ENCODE peak calls at places on chromosomes 5 and 9, in ten cellular contexts. J, K, Y, N, S, T, Q, B, U and V are unnamed samples.

GRCh38 chr5:91235194-91235793 is 147.8 kb downstream of the ARRDC3 start:
- DNase-seq in S (no peak), Q (no peak), U (no peak), N (no peak), B (no peak), J (no peak), Y (no peak), K (no peak), T (no peak), V (no peak)

GRCh38 chr5:168365581-168366081 is 74.2 kb downstream of the WWC1 start:
- DNase-seq in B (peak; percentile 73), K (peak; percentile 84), Y (peak; percentile 70), T (peak; percentile 81), J (peak; percentile 74), U (peak; percentile 58), S (no peak), Q (no peak), N (no peak), V (no peak)

GRCh38 chr5:96683392-96683791 is 21.2 kb downstream of the CAST start:
- DNase-seq in S (no peak), N (no peak), B (no peak), K (no peak), Y (no peak), J (no peak), U (no peak), T (no peak), Q (no peak), V (no peak)

GRCh38 chr9:128684325-128685021 is 4.5 kb upstream of the SET start:
- DNase-seq in Q (peak; percentile 81), N (peak; percentile 88), K (peak; percentile 96), Y (peak; percentile 89), B (peak; percentile 95), S (peak; percentile 82), U (peak; percentile 76), T (peak; percentile 90), J (peak; percentile 92), V (no peak)

GRCh38 chr5:148443998-148444397 is 60.2 kb downstream of the FBXO38 start:
- DNase-seq in K (peak; percentile 74), Y (peak; percentile 53), U (peak; percentile 78), J (peak; percentile 39), N (no peak), B (peak; percentile 74), T (peak; percentile 64), S (no peak), Q (peak; percentile 45), V (peak; percentile 22)

GRCh38 chr5:74103131-74104023 is 477.4 kb downstream of the ARHGEF28 start:
- DNase-seq in Q (no peak), Y (no peak), T (no peak), B (no peak), K (no peak), N (no peak), J (peak; percentile 53), S (no peak), U (no peak), V (no peak)

GRCh38 chr5:38585812-38586211 is 29.4 kb upstream of the LIFR start:
- DNase-seq in S (no peak), Q (no peak), T (no peak), J (no peak), Y (no peak), N (no peak), U (no peak), K (no peak), B (no peak), V (no peak)

GRCh38 chr9:15142903-15143534 is 164.0 kb downstream of the TTC39B start:
- DNase-seq in J (no peak), U (peak; percentile 70), Y (no peak), Q (no peak), T (no peak), S (no peak), N (no peak), K (peak; percentile 83), B (no peak), V (peak; percentile 70)

GRCh38 chr9:114504341-114505186 is 709 bp downstream of the WHRN start:
- DNase-seq in S (peak; percentile 60), Y (peak; percentile 62), T (peak; percentile 36), U (peak; percentile 19), K (peak; percentile 70), N (peak; percentile 85), J (peak; percentile 44), B (peak; percentile 42), Q (peak; percentile 30), V (no peak)

GRCh38 chr5:122384612-122385180 is 72.7 kb downstream of the SNCAIP start:
- DNase-seq in Q (no peak), B (no peak), Y (no peak), N (no peak), U (no peak), S (no peak), K (peak; percentile 18), T (no peak), J (no peak), V (no peak)

DNA sequence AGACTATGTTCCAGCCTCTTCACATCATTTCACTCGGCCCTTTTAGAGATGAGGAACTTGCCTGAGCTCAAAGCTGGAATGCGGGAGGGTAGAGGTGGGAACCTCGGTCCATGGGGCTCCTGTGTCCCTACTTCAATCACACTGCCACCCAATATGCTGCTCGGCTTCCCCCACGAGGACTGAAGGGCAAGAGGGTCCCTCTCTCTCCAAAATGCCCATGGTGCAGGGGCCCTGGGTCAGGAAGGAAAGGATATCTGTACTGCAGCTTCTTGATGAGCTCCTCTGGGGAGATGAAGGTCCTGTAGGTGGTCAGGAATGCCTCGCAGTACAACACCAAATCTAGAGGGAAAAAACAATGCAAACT is 46.5 kb downstream of the PRRT1B start:
- DNase-seq in N (no peak), Q (no peak), B (no peak), U (no peak), K (no peak), J (no peak), Y (no peak), S (no peak), T (no peak), V (no peak)
- H3K36me3 ChIP-seq in N (no peaks in the 10 kb centered on the region), Q (peaks cover 13% of the 10 kb centered on the region), B (peaks cover 25% of the 10 kb centered on the region), U (peaks cover 43% of the 10 kb centered on the region), K (no peaks in the 10 kb centered on the region), J (peaks cover 86% of the 10 kb centered on the region), Y (no peaks in the 10 kb centered on the region), S (peaks cover 22% of the 10 kb centered on the region), T (peaks cover 75% of the 10 kb centered on the region), V (peaks cover 12% of the 10 kb centered on the region)

GRCh38 chr9:69153707-69154521 is 20.2 kb upstream of the TJP2 start:
- DNase-seq in J (no peak), N (no peak), Y (no peak), Q (no peak), S (no peak), T (peak; percentile 45), B (no peak), K (no peak), U (no peak), V (no peak)
- H3K36me3 ChIP-seq in J (peaks cover 29% of the 10 kb centered on the region), N (no peaks in the 10 kb centered on the region), Y (no peaks in the 10 kb centered on the region), Q (no peaks in the 10 kb centered on the region), S (no peaks in the 10 kb centered on the region), T (peaks cover 3% of the 10 kb centered on the region), B (no peaks in the 10 kb centered on the region), K (peaks cover 2% of the 10 kb centered on the region), U (no peaks in the 10 kb centered on the region), V (no peaks in the 10 kb centered on the region)

GRCh38 chr9:742104-742503 is 99.4 kb upstream of the DMRT1 start:
- DNase-seq in Q (no peak), Y (no peak), U (no peak), S (no peak), N (no peak), T (no peak), J (no peak), K (no peak), B (no peak), V (no peak)
- H3K36me3 ChIP-seq in Q (peaks cover 3% of the 10 kb centered on the region), Y (no peaks in the 10 kb centered on the region), U (peaks cover 53% of the 10 kb centered on the region), S (no peaks in the 10 kb centered on the region), N (peaks cover 15% of the 10 kb centered on the region), T (peaks cover 26% of the 10 kb centered on the region), J (peaks cover 99% of the 10 kb centered on the region), K (peaks cover 8% of the 10 kb centered on the region), B (no peaks in the 10 kb centered on the region), V (peaks cover 8% of the 10 kb centered on the region)

GRCh38 chr5:172211676-172212075 is 17.7 kb downstream of the EFCAB9 start:
- DNase-seq in U (no peak), J (no peak), Y (no peak), T (no peak), Q (no peak), B (no peak), S (no peak), K (no peak), N (no peak), V (no peak)

GRCh38 chr5:172219296-172219695 is 25.3 kb downstream of the EFCAB9 start:
- DNase-seq in Q (no peak), U (no peak), Y (no peak), B (no peak), N (no peak), T (no peak), K (no peak), S (no peak), J (no peak), V (no peak)

GRCh38 chr5:172213126-172213525 is 19.2 kb downstream of the EFCAB9 start:
- DNase-seq in K (no peak), S (no peak), Q (no peak), J (no peak), U (no peak), T (no peak), Y (no peak), N (no peak), B (no peak), V (no peak)

DNA sequence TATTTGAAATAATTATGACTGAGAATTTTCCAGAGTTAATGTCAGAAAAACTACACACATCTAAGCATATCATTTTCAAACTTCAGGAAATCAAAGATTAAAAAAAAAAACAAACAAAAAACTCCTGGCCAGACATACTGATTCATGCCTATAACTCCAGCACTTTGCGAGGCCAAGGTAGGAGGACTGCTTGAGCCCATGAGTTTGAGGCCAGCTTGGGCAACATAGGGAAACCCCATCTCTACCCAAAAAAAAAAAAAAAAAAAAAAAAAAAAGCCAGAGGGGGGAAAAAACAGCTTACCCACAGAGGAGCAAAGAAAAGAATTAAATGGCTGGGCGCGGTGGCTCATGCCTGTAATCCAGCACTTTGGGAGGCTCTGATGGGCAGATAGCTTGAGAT is 22.4 kb downstream of the EFCAB9 start:
- DNase-seq in Y (no peak), N (no peak), J (no peak), S (no peak), B (no peak), Q (no peak), U (peak; percentile 11), T (no peak), K (no peak), V (no peak)
- H3K36me3 ChIP-seq in Y (no peaks in the 10 kb centered on the region), N (no peaks in the 10 kb centered on the region), J (peaks cover 40% of the 10 kb centered on the region), S (no peaks in the 10 kb centered on the region), B (no peaks in the 10 kb centered on the region), Q (peaks cover 4% of the 10 kb centered on the region), U (peaks cover 17% of the 10 kb centered on the region), T (peaks cover 4% of the 10 kb centered on the region), K (peaks cover 2% of the 10 kb centered on the region), V (peaks cover 6% of the 10 kb centered on the region)

GRCh38 chr5:42799668-42800114 is 12.0 kb downstream of the SELENOP start:
- DNase-seq in T (no peak), B (no peak), S (no peak), Q (no peak), J (no peak), Y (no peak), N (no peak), K (no peak), U (no peak), V (no peak)
- H3K36me3 ChIP-seq in T (peaks cover 5% of the 10 kb centered on the region), B (peaks cover 4% of the 10 kb centered on the region), S (no peaks in the 10 kb centered on the region), Q (no peaks in the 10 kb centered on the region), J (peaks cover 50% of the 10 kb centered on the region), Y (no peaks in the 10 kb centered on the region), N (no peaks in the 10 kb centered on the region), K (no peaks in the 10 kb centered on the region), U (no peaks in the 10 kb centered on the region), V (no peaks in the 10 kb centered on the region)

DNA sequence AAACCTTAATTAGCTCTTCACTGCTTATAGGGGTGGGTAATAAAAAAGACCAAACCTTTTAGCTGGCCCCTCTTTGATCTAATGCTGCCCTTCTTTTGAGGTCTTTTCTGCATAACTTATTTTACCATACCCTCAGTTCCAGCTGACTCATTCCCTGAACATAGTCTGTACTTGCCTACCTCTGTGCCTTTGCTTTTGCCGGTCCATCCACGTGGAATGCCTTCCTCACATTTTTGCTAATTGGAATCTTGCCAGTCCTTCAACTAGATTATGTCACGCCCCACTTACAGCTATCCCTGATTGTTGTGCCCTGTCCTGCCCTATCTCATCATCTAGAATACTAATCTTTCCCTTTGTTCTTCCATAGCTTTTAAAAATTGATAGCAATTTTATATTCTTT is 44.2 kb downstream of the FAF2 start:
- DNase-seq in U (peak; percentile 20), T (no peak), K (no peak), J (no peak), N (no peak), Y (no peak), B (no peak), Q (no peak), S (no peak), V (no peak)
- H3K36me3 ChIP-seq in U (peaks cover 41% of the 10 kb centered on the region), T (peaks cover 37% of the 10 kb centered on the region), K (peaks cover 10% of the 10 kb centered on the region), J (peaks cover 98% of the 10 kb centered on the region), N (peaks cover 15% of the 10 kb centered on the region), Y (no peaks in the 10 kb centered on the region), B (no peaks in the 10 kb centered on the region), Q (peaks cover 54% of the 10 kb centered on the region), S (peaks cover 63% of the 10 kb centered on the region), V (peaks cover 19% of the 10 kb centered on the region)